ENCODE peak calls at places on chromosomes 6 and 20, in four cellular contexts. One of them, this sample, is unnamed.

GRCh38 chr6:67640462-67640861 is 994.6 kb upstream of the ADGRB3 start:
- DNase-seq in HCT116: no peak
- DNase-seq in HepG2: no peak
- DNase-seq in K562: no peak
- DNase-seq in this sample: no peak

GRCh38 chr6:125781307-125781868 is 9.4 kb upstream of the NCOA7 start:
- DNase-seq in HepG2: no peak
- DNase-seq in K562: no peak
- DNase-seq in HCT116: no peak
- DNase-seq in this sample: no peak

GRCh38 chr6:20403766-20404640 is 2.3 kb downstream of the E2F3 start:
- DNase-seq in HCT116: peak
- DNase-seq in K562: peak
- DNase-seq in HepG2: peak
- DNase-seq in this sample: peak

GRCh38 chr20:25380945-25381614 is 9.6 kb downstream of the ABHD12 start:
- DNase-seq in HCT116: no peak
- DNase-seq in K562: no peak
- DNase-seq in HepG2: no peak
- DNase-seq in this sample: no peak

GRCh38 chr20:43959079-43959919 is 44.6 kb downstream of the TOX2 start:
- DNase-seq in HCT116: no peak
- DNase-seq in HepG2: peak
- DNase-seq in K562: no peak
- DNase-seq in this sample: no peak

GRCh38 chr6:127146935-127147334 is 28.5 kb downstream of the RSPO3 start:
- DNase-seq in HCT116: no peak
- DNase-seq in K562: no peak
- DNase-seq in HepG2: no peak
- DNase-seq in this sample: no peak

GRCh38 chr6:387293-387694 is 4.3 kb upstream of the IRF4 start:
- DNase-seq in K562: no peak
- DNase-seq in HCT116: no peak
- DNase-seq in HepG2: no peak
- DNase-seq in this sample: no peak

GRCh38 chr20:23118144-23118543 is 32.0 kb upstream of the CD93 start:
- DNase-seq in HepG2: no peak
- DNase-seq in HCT116: no peak
- DNase-seq in K562: no peak
- DNase-seq in this sample: no peak

GRCh38 chr6:158207452-158207788 is 39.3 kb downstream of the GTF2H5 start:
- DNase-seq in K562: no peak
- DNase-seq in HCT116: no peak
- DNase-seq in HepG2: peak
- DNase-seq in this sample: no peak

GRCh38 chr6:42138630-42139619 is 3.5 kb downstream of the C6orf132 start:
- DNase-seq in HCT116: no peak
- DNase-seq in K562: no peak
- DNase-seq in HepG2: peak
- DNase-seq in this sample: no peak

GRCh38 chr20:4151342-4151741 is 136.0 kb upstream of the RNF24 start:
- DNase-seq in HepG2: no peak
- DNase-seq in HCT116: no peak
- DNase-seq in K562: no peak
- DNase-seq in this sample: no peak

GRCh38 chr6:15621203-15622044 is 41.4 kb downstream of the DTNBP1 start:
- DNase-seq in HCT116: no peak
- DNase-seq in HepG2: no peak
- DNase-seq in K562: peak
- DNase-seq in this sample: no peak

GRCh38 chr6:156163311-156163710 is 613.9 kb upstream of the ARID1B start:
- DNase-seq in HCT116: no peak
- DNase-seq in HepG2: no peak
- DNase-seq in K562: no peak
- DNase-seq in this sample: no peak
- TF ChIP-seq TCF7L2 in HCT116: no peak
- TF ChIP-seq TCF7L2 in HepG2: no peak
- TF ChIP-seq TCF7L2 in K562: no peak
- TF ChIP-seq TCF7L2 in this sample: no peak

GRCh38 chr6:74940211-74940610 is 265.6 kb downstream of the COL12A1 start:
- DNase-seq in HepG2: no peak
- DNase-seq in HCT116: no peak
- DNase-seq in K562: no peak
- DNase-seq in this sample: no peak

GRCh38 chr6:74936886-74937285 is 269.0 kb downstream of the COL12A1 start:
- DNase-seq in HepG2: no peak
- DNase-seq in K562: no peak
- DNase-seq in HCT116: no peak
- DNase-seq in this sample: no peak

GRCh38 chr6:74942130-74942529 is 263.7 kb downstream of the COL12A1 start:
- DNase-seq in HCT116: no peak
- DNase-seq in K562: no peak
- DNase-seq in HepG2: no peak
- DNase-seq in this sample: no peak

GRCh38 chr6:74939309-74939708 is 266.5 kb downstream of the COL12A1 start:
- DNase-seq in HCT116: peak
- DNase-seq in HepG2: no peak
- DNase-seq in K562: no peak
- DNase-seq in this sample: no peak
- TF ChIP-seq CTCF in HCT116: peak
- TF ChIP-seq CTCF in HepG2: no peak
- TF ChIP-seq CTCF in K562: no peak
- TF ChIP-seq CTCF in this sample: no peak

GRCh38 chr6:53811082-53811481 is 16.3 kb downstream of the LRRC1 start:
- DNase-seq in HCT116: peak
- DNase-seq in K562: no peak
- DNase-seq in HepG2: peak
- DNase-seq in this sample: no peak
- TF ChIP-seq TCF7L2 in HCT116: no peak
- TF ChIP-seq TCF7L2 in K562: no peak
- TF ChIP-seq TCF7L2 in HepG2: no peak
- TF ChIP-seq TCF7L2 in this sample: no peak

GRCh38 chr6:30042914-30043313 is 18.2 kb upstream of the POLR1H start:
- DNase-seq in HCT116: no peak
- DNase-seq in HepG2: no peak
- DNase-seq in K562: no peak
- DNase-seq in this sample: no peak

GRCh38 chr6:30041821-30042220 is 19.2 kb upstream of the POLR1H start:
- DNase-seq in HepG2: no peak
- DNase-seq in K562: no peak
- DNase-seq in HCT116: no peak
- DNase-seq in this sample: no peak

GRCh38 chr6:30041221-30041620 is 19.8 kb upstream of the POLR1H start:
- DNase-seq in HepG2: no peak
- DNase-seq in HCT116: no peak
- DNase-seq in K562: no peak
- DNase-seq in this sample: no peak

GRCh38 chr6:30042476-30042875 is 18.6 kb upstream of the POLR1H start:
- DNase-seq in HCT116: no peak
- DNase-seq in K562: no peak
- DNase-seq in HepG2: no peak
- DNase-seq in this sample: no peak

DNA sequence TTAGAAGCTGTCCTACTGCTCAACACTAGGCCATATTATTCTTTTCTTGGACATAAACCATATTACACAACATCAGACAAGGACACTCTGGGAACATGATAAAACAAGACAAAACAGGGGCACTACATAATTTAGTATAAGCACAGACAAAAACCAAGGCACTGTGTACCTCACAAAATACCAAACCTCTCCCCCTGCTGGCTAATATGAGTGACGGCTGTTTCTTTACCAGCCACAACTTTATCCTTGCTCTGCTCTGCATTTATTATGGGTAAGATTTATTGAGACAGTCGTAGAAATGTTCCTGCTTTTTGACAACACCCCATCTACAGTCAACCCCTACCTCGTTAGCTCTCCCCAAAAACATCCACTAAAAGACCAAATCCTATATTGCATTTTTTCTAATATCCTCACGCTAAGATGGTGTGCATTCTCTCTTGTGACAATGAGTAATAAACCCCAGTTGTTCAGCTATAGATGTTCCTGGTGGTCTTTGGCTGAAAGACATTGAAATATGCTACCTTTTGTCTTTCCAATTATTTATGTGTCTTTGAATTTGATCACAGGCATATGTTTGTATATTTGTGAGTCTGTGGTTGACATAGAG is 23.8 kb upstream of the POLR1H start:
- DNase-seq in K562: peak
- DNase-seq in HCT116: no peak
- DNase-seq in HepG2: peak
- DNase-seq in this sample: no peak
- TF ChIP-seq CTCF in K562: peak
- TF ChIP-seq CTCF in HCT116: peak
- TF ChIP-seq CTCF in HepG2: peak
- TF ChIP-seq CTCF in this sample: peak

DNA sequence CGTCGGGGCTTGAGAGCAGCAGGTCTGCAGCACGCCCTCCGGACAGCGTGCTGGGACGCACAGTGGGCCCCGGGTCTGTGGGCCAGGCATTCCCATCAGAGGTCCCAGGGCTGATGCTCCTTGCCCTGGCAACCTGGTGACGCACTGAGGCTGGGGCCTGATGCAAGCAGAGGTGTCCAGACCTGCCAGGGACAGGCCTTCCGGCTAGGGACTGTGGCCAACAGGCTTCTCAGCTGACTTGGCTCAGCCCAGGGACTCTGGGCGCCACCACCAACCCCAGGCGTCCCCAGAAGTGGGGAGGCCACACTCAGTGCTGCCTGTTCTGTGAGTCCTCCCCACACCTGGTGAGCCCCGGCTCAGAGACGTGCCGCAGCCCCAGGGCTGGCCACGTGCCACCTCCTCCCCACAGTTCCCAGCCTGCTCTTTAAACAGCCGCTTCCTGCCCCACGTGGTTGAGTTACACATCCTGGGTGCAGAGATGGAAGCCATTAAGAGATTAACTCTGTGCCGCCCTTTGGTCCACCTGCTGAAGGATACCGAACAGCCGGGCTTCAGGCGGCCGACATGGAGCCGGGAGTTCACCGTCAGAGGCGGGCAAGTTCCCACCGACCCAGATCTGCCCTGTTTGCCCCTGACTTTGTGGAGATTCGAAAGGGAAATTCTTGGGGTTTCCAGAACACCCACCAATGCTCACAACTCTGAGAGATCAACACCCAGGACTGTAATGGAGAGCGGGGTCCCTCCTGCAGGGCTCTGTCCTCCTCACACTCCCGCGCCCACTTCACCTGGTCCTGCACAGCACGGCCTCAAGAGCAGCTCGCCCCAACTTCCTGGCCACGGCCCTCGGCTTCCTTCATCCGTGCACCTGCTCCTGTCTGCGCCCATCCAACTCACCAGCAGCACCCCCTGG is 37.6 kb upstream of the ZBP1 start:
- DNase-seq in HepG2: peak
- DNase-seq in HCT116: no peak
- DNase-seq in K562: no peak
- DNase-seq in this sample: no peak
- TF ChIP-seq TCF7L2 in HepG2: no peak
- TF ChIP-seq TCF7L2 in HCT116: peak
- TF ChIP-seq TCF7L2 in K562: no peak
- TF ChIP-seq TCF7L2 in this sample: no peak

GRCh38 chr6:133241901-133242760 is 974 bp downstream of the EYA4 start:
- DNase-seq in HepG2: no peak
- DNase-seq in HCT116: no peak
- DNase-seq in K562: no peak
- DNase-seq in this sample: no peak

GRCh38 chr6:133242761-133243590 is 1.8 kb downstream of the EYA4 start:
- DNase-seq in HepG2: no peak
- DNase-seq in HCT116: no peak
- DNase-seq in K562: no peak
- DNase-seq in this sample: no peak

GRCh38 chr6:133241088-133241900 is at the start of gene EYA4:
- DNase-seq in HepG2: no peak
- DNase-seq in HCT116: no peak
- DNase-seq in K562: no peak
- DNase-seq in this sample: no peak

GRCh38 chr6:133243723-133244122 is 2.6 kb downstream of the EYA4 start:
- DNase-seq in K562: no peak
- DNase-seq in HepG2: no peak
- DNase-seq in HCT116: no peak
- DNase-seq in this sample: no peak

GRCh38 chr6:133240511-133241087 is 558 bp upstream of the EYA4 start:
- DNase-seq in K562: no peak
- DNase-seq in HepG2: no peak
- DNase-seq in HCT116: no peak
- DNase-seq in this sample: no peak
- TF ChIP-seq CTCF in K562: no peak
- TF ChIP-seq CTCF in HepG2: no peak
- TF ChIP-seq CTCF in HCT116: no peak
- TF ChIP-seq CTCF in this sample: no peak

This sample was measured in Panc1.